ENCODE peak calls at places on chromosomes 16 and 17, in six cellular contexts. One of them, this sample, is unnamed.

GRCh38 chr17:30104575-30105339 is 11.9 kb upstream of the NSRP1 start:
- DNase-seq in H1: peak; percentile 77
- DNase-seq in cardiac muscle cell: peak; percentile 91
- DNase-seq in mucosa of descending colon: peak; percentile 72
- DNase-seq in astrocyte of the spinal cord: peak; percentile 71
- DNase-seq in suprapubic skin: peak; percentile 83
- DNase-seq in this sample: peak; percentile 79

GRCh38 chr16:89289428-89290395 is 72.2 kb downstream of the ZNF778 start:
- DNase-seq in H1: peak; percentile 92
- DNase-seq in cardiac muscle cell: peak; percentile 73
- DNase-seq in mucosa of descending colon: peak; percentile 84
- DNase-seq in astrocyte of the spinal cord: peak; percentile 62
- DNase-seq in suprapubic skin: no peak
- DNase-seq in this sample: no peak

GRCh38 chr16:64047207-64047606 is 1074.7 kb downstream of the CDH11 start:
- DNase-seq in H1: no peak
- DNase-seq in cardiac muscle cell: no peak
- DNase-seq in mucosa of descending colon: no peak
- DNase-seq in astrocyte of the spinal cord: no peak
- DNase-seq in suprapubic skin: no peak
- DNase-seq in this sample: no peak

GRCh38 chr17:64615025-64615677 is 47.0 kb downstream of the SMURF2 start:
- DNase-seq in H1: no peak
- DNase-seq in cardiac muscle cell: peak; percentile 73
- DNase-seq in mucosa of descending colon: no peak
- DNase-seq in astrocyte of the spinal cord: peak; percentile 53
- DNase-seq in suprapubic skin: no peak
- DNase-seq in this sample: no peak

GRCh38 chr16:67936876-67937605 is 391 bp upstream of the PSMB10 start:
- DNase-seq in H1: no peak
- DNase-seq in cardiac muscle cell: no peak
- DNase-seq in mucosa of descending colon: no peak
- DNase-seq in astrocyte of the spinal cord: no peak
- DNase-seq in suprapubic skin: no peak
- DNase-seq in this sample: no peak

GRCh38 chr17:71188811-71189492 is 931.9 kb upstream of the SOX9 start:
- DNase-seq in H1: no peak
- DNase-seq in cardiac muscle cell: peak; percentile 84
- DNase-seq in mucosa of descending colon: no peak
- DNase-seq in astrocyte of the spinal cord: peak; percentile 97
- DNase-seq in suprapubic skin: no peak
- DNase-seq in this sample: no peak

GRCh38 chr16:86218479-86219170 is 291.7 kb upstream of the FOXF1 start:
- DNase-seq in H1: no peak
- DNase-seq in cardiac muscle cell: no peak
- DNase-seq in mucosa of descending colon: no peak
- DNase-seq in astrocyte of the spinal cord: no peak
- DNase-seq in suprapubic skin: peak; percentile 65
- DNase-seq in this sample: no peak

GRCh38 chr17:41885733-41886132 is 20.5 kb upstream of the KLHL11 start:
- DNase-seq in H1: no peak
- DNase-seq in cardiac muscle cell: no peak
- DNase-seq in mucosa of descending colon: no peak
- DNase-seq in astrocyte of the spinal cord: no peak
- DNase-seq in suprapubic skin: no peak
- DNase-seq in this sample: no peak

GRCh38 chr16:30990105-30990504 is 5.1 kb downstream of the HSD3B7 start:
- DNase-seq in H1: no peak
- DNase-seq in cardiac muscle cell: no peak
- DNase-seq in mucosa of descending colon: no peak
- DNase-seq in astrocyte of the spinal cord: no peak
- DNase-seq in suprapubic skin: no peak
- DNase-seq in this sample: no peak

GRCh38 chr16:8660841-8661301 is 13.5 kb upstream of the ABAT start:
- DNase-seq in H1: peak; percentile 87
- DNase-seq in cardiac muscle cell: peak; percentile 69
- DNase-seq in mucosa of descending colon: peak; percentile 79
- DNase-seq in astrocyte of the spinal cord: peak; percentile 64
- DNase-seq in suprapubic skin: no peak
- DNase-seq in this sample: no peak

GRCh38 chr16:14302031-14302398 is 230.9 kb downstream of the MRTFB start:
- DNase-seq in H1: no peak
- DNase-seq in cardiac muscle cell: peak; percentile 86
- DNase-seq in mucosa of descending colon: peak; percentile 74
- DNase-seq in astrocyte of the spinal cord: peak; percentile 62
- DNase-seq in suprapubic skin: no peak
- DNase-seq in this sample: no peak

GRCh38 chr17:61972311-61972710 is 44.5 kb upstream of the INTS2 start:
- DNase-seq in H1: no peak
- DNase-seq in cardiac muscle cell: no peak
- DNase-seq in mucosa of descending colon: no peak
- DNase-seq in astrocyte of the spinal cord: no peak
- DNase-seq in suprapubic skin: no peak
- DNase-seq in this sample: no peak

GRCh38 chr17:28896884-28897768 is at the start of gene FLOT2:
- DNase-seq in H1: peak; percentile 83
- DNase-seq in cardiac muscle cell: peak; percentile 67
- DNase-seq in mucosa of descending colon: peak; percentile 78
- DNase-seq in astrocyte of the spinal cord: peak; percentile 13
- DNase-seq in suprapubic skin: peak; percentile 91
- DNase-seq in this sample: no peak

GRCh38 chr17:27554152-27554551 is 76.8 kb upstream of the LGALS9 start:
- DNase-seq in H1: no peak
- DNase-seq in cardiac muscle cell: peak; percentile 41
- DNase-seq in mucosa of descending colon: no peak
- DNase-seq in astrocyte of the spinal cord: no peak
- DNase-seq in suprapubic skin: no peak
- DNase-seq in this sample: no peak

GRCh38 chr17:39809221-39809620 is 54.9 kb downstream of the IKZF3 start:
- DNase-seq in H1: no peak
- DNase-seq in cardiac muscle cell: no peak
- DNase-seq in mucosa of descending colon: no peak
- DNase-seq in astrocyte of the spinal cord: no peak
- DNase-seq in suprapubic skin: no peak
- DNase-seq in this sample: no peak

GRCh38 chr17:5585814-5586558 is 1.7 kb upstream of the NLRP1 start:
- DNase-seq in H1: no peak
- DNase-seq in cardiac muscle cell: peak; percentile 9
- DNase-seq in mucosa of descending colon: no peak
- DNase-seq in astrocyte of the spinal cord: peak; percentile 24
- DNase-seq in suprapubic skin: no peak
- DNase-seq in this sample: no peak

GRCh38 chr17:75850928-75851692 is 4.0 kb downstream of the WBP2 start:
- DNase-seq in H1: no peak
- DNase-seq in cardiac muscle cell: no peak
- DNase-seq in mucosa of descending colon: no peak
- DNase-seq in astrocyte of the spinal cord: peak; percentile 61
- DNase-seq in suprapubic skin: no peak
- DNase-seq in this sample: no peak

GRCh38 chr16:67441289-67441753 is 10.4 kb downstream of the HSD11B2 start:
- DNase-seq in H1: no peak
- DNase-seq in cardiac muscle cell: no peak
- DNase-seq in mucosa of descending colon: peak; percentile 96
- DNase-seq in astrocyte of the spinal cord: no peak
- DNase-seq in suprapubic skin: peak; percentile 90
- DNase-seq in this sample: no peak

GRCh38 chr17:41965694-41966375 is 760 bp upstream of the CNP start:
- DNase-seq in H1: peak; percentile 82
- DNase-seq in cardiac muscle cell: peak; percentile 43
- DNase-seq in mucosa of descending colon: peak; percentile 86
- DNase-seq in astrocyte of the spinal cord: no peak
- DNase-seq in suprapubic skin: no peak
- DNase-seq in this sample: peak; percentile 77

GRCh38 chr16:83940630-83941378 is 12.2 kb upstream of the OSGIN1 start:
- DNase-seq in H1: no peak
- DNase-seq in cardiac muscle cell: no peak
- DNase-seq in mucosa of descending colon: no peak
- DNase-seq in astrocyte of the spinal cord: no peak
- DNase-seq in suprapubic skin: no peak
- DNase-seq in this sample: no peak

GRCh38 chr16:84029297-84030096 is 13.1 kb downstream of the SLC38A8 start:
- DNase-seq in H1: no peak
- DNase-seq in cardiac muscle cell: no peak
- DNase-seq in mucosa of descending colon: no peak
- DNase-seq in astrocyte of the spinal cord: no peak
- DNase-seq in suprapubic skin: no peak
- DNase-seq in this sample: no peak

GRCh38 chr16:67212766-67213165 is 13.8 kb downstream of the ELMO3 start:
- DNase-seq in H1: no peak
- DNase-seq in cardiac muscle cell: no peak
- DNase-seq in mucosa of descending colon: no peak
- DNase-seq in astrocyte of the spinal cord: no peak
- DNase-seq in suprapubic skin: no peak
- DNase-seq in this sample: no peak

GRCh38 chr17:10613775-10614513 is 43.2 kb downstream of the MYH3 start:
- DNase-seq in H1: no peak
- DNase-seq in cardiac muscle cell: peak; percentile 39
- DNase-seq in mucosa of descending colon: no peak
- DNase-seq in astrocyte of the spinal cord: no peak
- DNase-seq in suprapubic skin: no peak
- DNase-seq in this sample: no peak

GRCh38 chr17:21282231-21282630 is 2.3 kb upstream of the MAP2K3 start:
- DNase-seq in H1: no peak
- DNase-seq in cardiac muscle cell: peak; percentile 93
- DNase-seq in mucosa of descending colon: no peak
- DNase-seq in astrocyte of the spinal cord: peak; percentile 95
- DNase-seq in suprapubic skin: no peak
- DNase-seq in this sample: no peak

GRCh38 chr16:73616186-73616585 is 568.3 kb upstream of the ZFHX3 start:
- DNase-seq in H1: no peak
- DNase-seq in cardiac muscle cell: no peak
- DNase-seq in mucosa of descending colon: no peak
- DNase-seq in astrocyte of the spinal cord: no peak
- DNase-seq in suprapubic skin: no peak
- DNase-seq in this sample: no peak

GRCh38 chr16:2088759-2089358 is 41.1 kb downstream of the TSC2 start:
- DNase-seq in H1: no peak
- DNase-seq in cardiac muscle cell: no peak
- DNase-seq in mucosa of descending colon: no peak
- DNase-seq in astrocyte of the spinal cord: no peak
- DNase-seq in suprapubic skin: no peak
- DNase-seq in this sample: no peak

GRCh38 chr16:26177438-26177837 is 485.7 kb downstream of the HS3ST4 start:
- DNase-seq in H1: no peak
- DNase-seq in cardiac muscle cell: no peak
- DNase-seq in mucosa of descending colon: no peak
- DNase-seq in astrocyte of the spinal cord: no peak
- DNase-seq in suprapubic skin: no peak
- DNase-seq in this sample: no peak

GRCh38 chr16:24906199-24906808 is 60.5 kb downstream of the SLC5A11 start:
- DNase-seq in H1: no peak
- DNase-seq in cardiac muscle cell: peak; percentile 54
- DNase-seq in mucosa of descending colon: no peak
- DNase-seq in astrocyte of the spinal cord: peak; percentile 36
- DNase-seq in suprapubic skin: no peak
- DNase-seq in this sample: no peak

GRCh38 chr16:11128211-11129123 is 127.5 kb downstream of the SOCS1 start:
- DNase-seq in H1: no peak
- DNase-seq in cardiac muscle cell: peak; percentile 77
- DNase-seq in mucosa of descending colon: no peak
- DNase-seq in astrocyte of the spinal cord: no peak
- DNase-seq in suprapubic skin: no peak
- DNase-seq in this sample: no peak

DNA sequence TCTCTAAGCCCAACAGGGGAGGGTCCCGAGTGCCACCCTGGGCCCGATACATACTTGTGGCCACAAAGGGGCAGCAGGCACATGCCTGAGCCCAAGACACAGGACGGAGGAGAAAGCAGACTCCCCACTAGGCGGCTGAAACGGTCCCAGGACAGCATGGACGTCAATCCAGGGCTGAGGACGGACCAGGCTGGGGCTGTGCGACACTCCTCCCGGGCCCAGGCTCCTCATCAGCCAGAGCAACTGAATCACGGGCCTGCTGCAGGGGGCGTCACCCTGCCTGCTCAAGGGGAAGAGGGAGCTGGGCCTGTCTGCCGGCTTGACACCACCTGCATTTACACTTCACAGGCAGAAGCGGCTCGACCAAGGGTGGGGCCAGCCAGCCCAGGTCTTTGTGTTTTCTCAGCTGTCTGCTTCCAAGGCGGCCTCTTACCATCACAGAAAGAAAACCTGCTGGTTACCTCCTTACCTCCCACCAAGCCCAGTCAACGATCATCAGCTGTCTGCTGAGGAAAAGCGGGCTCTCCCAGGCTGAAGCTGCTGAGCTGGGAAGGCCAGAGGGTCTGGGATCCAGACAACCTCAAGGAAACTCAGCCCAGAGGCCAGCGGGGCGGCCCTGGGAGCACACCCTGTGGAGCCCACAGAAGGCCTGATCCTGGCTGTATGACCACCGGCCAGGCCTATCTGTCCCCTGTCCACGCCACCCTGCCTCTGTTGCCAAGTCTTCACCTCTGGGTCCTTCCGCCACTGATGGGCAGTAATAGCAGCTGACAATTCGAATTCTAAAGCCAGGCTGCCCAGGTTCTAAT is 26.4 kb downstream of the KIFC3 start:
- DNase-seq in H1: peak; percentile 84
- DNase-seq in cardiac muscle cell: peak; percentile 21
- DNase-seq in mucosa of descending colon: peak; percentile 66
- DNase-seq in astrocyte of the spinal cord: peak; percentile 27
- DNase-seq in suprapubic skin: no peak
- DNase-seq in this sample: no peak
- TF ChIP-seq CTCF in H1: peak; percentile 91
- TF ChIP-seq CTCF in cardiac muscle cell: peak; percentile 27
- TF ChIP-seq CTCF in mucosa of descending colon: no peak
- TF ChIP-seq CTCF in astrocyte of the spinal cord: peak; percentile 45
- TF ChIP-seq CTCF in suprapubic skin: no peak
- TF ChIP-seq CTCF in this sample: peak; percentile 79

GRCh38 chr16:88287219-88287618 is 95.5 kb upstream of the ZNF469 start:
- DNase-seq in H1: peak; percentile 76
- DNase-seq in cardiac muscle cell: no peak
- DNase-seq in mucosa of descending colon: no peak
- DNase-seq in astrocyte of the spinal cord: no peak
- DNase-seq in suprapubic skin: no peak
- DNase-seq in this sample: no peak
- TF ChIP-seq CTCF in H1: peak; percentile 85
- TF ChIP-seq CTCF in cardiac muscle cell: peak; percentile 48
- TF ChIP-seq CTCF in mucosa of descending colon: no peak
- TF ChIP-seq CTCF in astrocyte of the spinal cord: peak; percentile 63
- TF ChIP-seq CTCF in suprapubic skin: no peak
- TF ChIP-seq CTCF in this sample: peak; percentile 72

GRCh38 chr17:74290340-74290739 is 16.3 kb downstream of the DNAI2 start:
- DNase-seq in H1: no peak
- DNase-seq in cardiac muscle cell: no peak
- DNase-seq in mucosa of descending colon: no peak
- DNase-seq in astrocyte of the spinal cord: no peak
- DNase-seq in suprapubic skin: no peak
- DNase-seq in this sample: no peak
- TF ChIP-seq CTCF in H1: peak; percentile 29
- TF ChIP-seq CTCF in cardiac muscle cell: no peak
- TF ChIP-seq CTCF in mucosa of descending colon: no peak
- TF ChIP-seq CTCF in astrocyte of the spinal cord: no peak
- TF ChIP-seq CTCF in suprapubic skin: no peak
- TF ChIP-seq CTCF in this sample: peak; percentile 34

DNA sequence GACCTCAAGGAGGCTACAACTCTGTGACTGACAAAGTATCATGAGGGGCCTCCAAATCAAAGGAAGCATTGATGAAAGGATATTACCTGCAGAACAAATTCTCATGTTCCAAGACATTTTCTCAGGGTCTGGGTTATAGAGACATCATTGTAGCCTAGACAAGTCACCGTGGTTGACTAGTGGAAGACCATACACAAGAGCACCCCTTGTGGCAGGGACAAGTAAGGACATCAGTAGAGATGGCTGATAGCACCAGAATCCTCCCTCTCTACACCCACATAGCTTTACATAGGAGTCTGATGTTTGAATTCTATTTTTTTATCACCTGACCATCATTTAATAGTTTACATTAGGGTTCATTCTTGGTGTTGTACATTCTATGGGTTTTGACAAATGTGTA is 32.5 kb upstream of the CDH8 start:
- DNase-seq in H1: no peak
- DNase-seq in cardiac muscle cell: no peak
- DNase-seq in mucosa of descending colon: no peak
- DNase-seq in astrocyte of the spinal cord: no peak
- DNase-seq in suprapubic skin: no peak
- DNase-seq in this sample: no peak
- TF ChIP-seq CTCF in H1: peak; percentile 78
- TF ChIP-seq CTCF in cardiac muscle cell: no peak
- TF ChIP-seq CTCF in mucosa of descending colon: no peak
- TF ChIP-seq CTCF in astrocyte of the spinal cord: peak; percentile 17
- TF ChIP-seq CTCF in suprapubic skin: no peak
- TF ChIP-seq CTCF in this sample: peak; percentile 61